ENCODE peak calls at places on chromosomes 12 and 14, in eight cellular contexts. Y is heart right ventricle, N is OCI-LY7, B is substantia nigra, H is RWPE1, F is fibroblast of lung, U is mammary epithelial cell, M is tibial artery. Q is an unnamed sample.

GRCh38 chr14:69354383-69355154 is 43.5 kb downstream of the ERH start:
- DNase-seq in F (no peak), H (no peak), N (peak), Y (no peak), B (no peak), M (no peak), U (peak), Q (peak)

GRCh38 chr14:79951572-79951971 is 259.7 kb downstream of the DIO2 start:
- DNase-seq in B (no peak), F (no peak), H (no peak), U (no peak), N (no peak), Y (no peak), M (no peak), Q (no peak)

GRCh38 chr14:106436310-106436905 is 910.0 kb downstream of the TMEM121 start:
- DNase-seq in H (peak), Y (no peak), N (peak), U (no peak), B (no peak), M (no peak), F (no peak), Q (peak)

GRCh38 chr14:63895510-63895909 is 42.7 kb downstream of the SYNE2 start:
- DNase-seq in U (no peak), N (no peak), B (no peak), M (no peak), Y (no peak), H (no peak), F (no peak), Q (no peak)

GRCh38 chr14:22994762-22995275 is 12.5 kb upstream of the AJUBA start:
- DNase-seq in Y (peak), N (peak), M (no peak), F (peak), H (no peak), B (no peak), U (peak), Q (no peak)

GRCh38 chr12:75658826-75659823 is 147.7 kb upstream of the KRR1 start:
- DNase-seq in H (peak), M (no peak), N (no peak), F (peak), U (peak), B (no peak), Y (no peak), Q (no peak)

GRCh38 chr12:131905640-131906091 is 11.2 kb downstream of the ULK1 start:
- DNase-seq in U (no peak), M (peak), Y (no peak), F (no peak), N (no peak), B (no peak), H (no peak), Q (peak)

GRCh38 chr12:47110706-47111391 is 31.1 kb upstream of the AMIGO2 start:
- DNase-seq in B (no peak), U (no peak), N (no peak), F (no peak), Y (no peak), M (no peak), H (no peak), Q (no peak)

GRCh38 chr14:78401866-78402265 is 231.7 kb downstream of the NRXN3 start:
- DNase-seq in B (no peak), N (no peak), U (peak), Y (no peak), H (no peak), M (no peak), F (no peak), Q (no peak)

GRCh38 chr12:15662303-15662980 is 126.7 kb downstream of the EPS8 start:
- DNase-seq in H (peak), F (peak), M (no peak), Y (no peak), B (no peak), N (no peak), U (peak), Q (no peak)

GRCh38 chr12:108835860-108836634 is 21.3 kb downstream of the SSH1 start:
- DNase-seq in H (no peak), F (no peak), B (no peak), M (no peak), N (no peak), U (no peak), Y (no peak), Q (no peak)

GRCh38 chr12:108838194-108839010 is 19.0 kb downstream of the SSH1 start:
- DNase-seq in N (no peak), M (peak), U (peak), Y (peak), F (peak), B (no peak), H (peak), Q (peak)

GRCh38 chr12:108837680-108838079 is 19.7 kb downstream of the SSH1 start:
- DNase-seq in N (no peak), F (no peak), B (no peak), U (no peak), Y (no peak), H (no peak), M (no peak), Q (no peak)

GRCh38 chr12:108839011-108839889 is 18.1 kb downstream of the SSH1 start:
- DNase-seq in M (peak), H (no peak), B (no peak), Y (peak), N (no peak), U (peak), F (peak), Q (peak)

GRCh38 chr12:108837239-108837638 is 20.1 kb downstream of the SSH1 start:
- DNase-seq in B (no peak), M (no peak), H (no peak), Y (no peak), N (no peak), F (no peak), U (no peak), Q (no peak)
- H3K27ac ChIP-seq in B (peak), M (peak), H (peak), Y (peak), N (no peak), F (peak), U (peak), Q (peak)

GRCh38 chr12:470133-470532 is 10.4 kb downstream of the B4GALNT3 start:
- DNase-seq in U (no peak), N (no peak), M (no peak), H (no peak), Y (no peak), F (no peak), B (no peak), Q (no peak)

GRCh38 chr12:473198-473597 is 13.5 kb downstream of the B4GALNT3 start:
- DNase-seq in U (no peak), F (no peak), M (no peak), H (no peak), Y (no peak), N (no peak), B (no peak), Q (no peak)

GRCh38 chr12:479161-479560 is 19.4 kb downstream of the B4GALNT3 start:
- DNase-seq in Y (no peak), M (no peak), N (no peak), H (no peak), F (no peak), B (no peak), U (no peak), Q (no peak)

GRCh38 chr12:475286-475685 is 15.5 kb downstream of the B4GALNT3 start:
- DNase-seq in F (no peak), N (no peak), Y (no peak), U (no peak), H (no peak), M (no peak), B (no peak), Q (no peak)

GRCh38 chr12:473863-474577 is 14.3 kb downstream of the B4GALNT3 start:
- DNase-seq in B (no peak), N (no peak), U (no peak), M (no peak), H (no peak), F (no peak), Y (no peak), Q (no peak)
- H3K27ac ChIP-seq in B (no peak), N (no peak), U (no peak), M (no peak), H (no peak), F (no peak), Y (peak), Q (no peak)

GRCh38 chr12:105222726-105223357 is 13.1 kb downstream of the APPL2 start:
- DNase-seq in N (no peak), M (no peak), B (no peak), U (no peak), H (no peak), Y (no peak), F (no peak), Q (no peak)
- H3K27ac ChIP-seq in N (no peak), M (no peak), B (peak), U (no peak), H (no peak), Y (no peak), F (no peak), Q (no peak)

DNA sequence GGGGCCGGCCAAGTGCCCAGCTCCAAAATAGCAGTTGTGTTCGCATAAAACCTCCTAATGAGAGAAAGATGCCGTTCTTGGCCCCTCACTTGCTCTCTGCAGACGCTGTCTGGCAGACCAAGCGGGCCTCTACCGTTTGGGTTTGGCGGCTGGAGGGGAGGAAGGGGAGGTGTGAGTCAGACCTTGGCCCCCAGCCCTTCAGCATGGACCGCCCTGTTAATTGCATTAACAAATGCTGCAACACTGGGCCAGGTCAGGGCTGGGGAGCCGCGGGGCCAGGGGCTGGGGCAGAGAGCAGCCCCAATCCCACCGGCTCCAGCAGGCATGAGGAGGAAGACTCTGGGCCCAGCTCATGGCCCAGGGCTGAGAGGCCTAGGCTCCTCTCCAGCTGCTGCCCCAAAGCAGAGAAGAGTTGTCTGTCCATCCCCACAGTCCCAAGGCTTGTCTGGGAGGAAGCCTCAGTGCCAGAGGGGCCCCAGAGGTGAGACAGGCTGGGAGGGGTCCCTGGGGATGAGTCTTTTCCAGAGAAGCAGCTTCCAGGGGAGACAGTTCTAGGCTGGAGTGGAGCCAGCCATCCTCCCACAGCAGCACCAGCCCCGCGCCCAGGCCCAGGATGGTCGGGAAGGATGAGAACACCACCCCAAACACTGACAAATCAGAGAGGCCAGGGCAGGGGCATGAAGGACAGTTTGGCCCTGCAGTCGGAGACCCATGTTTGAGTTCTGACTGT is 16.9 kb downstream of the LTBP2 start:
- DNase-seq in N (no peak), M (peak), Y (peak), F (peak), H (no peak), U (no peak), B (no peak), Q (no peak)
- H3K27ac ChIP-seq in N (no peak), M (peak), Y (peak), F (peak), H (peak), U (no peak), B (no peak), Q (no peak)

GRCh38 chr14:89342049-89342448 is 75.0 kb downstream of the FOXN3 start:
- DNase-seq in H (no peak), M (no peak), N (no peak), B (no peak), Y (no peak), F (no peak), U (no peak), Q (no peak)
- H3K27ac ChIP-seq in H (no peak), M (no peak), N (no peak), B (no peak), Y (no peak), F (no peak), U (no peak), Q (no peak)